ENCODE peak calls at places on chromosomes 16 and 17, in ten cellular contexts. K, M, A, W, R, D, L, N, T and P are unnamed samples.

GRCh38 chr16:53549970-53550406 is 47.0 kb upstream of the AKTIP start:
- DNase-seq in K (peak), M (peak), A (peak), W (peak), R (peak), D (peak), L (peak), N (peak), T (peak), P (peak)

GRCh38 chr16:79843631-79844043 is 243.1 kb upstream of the MAF start:
- DNase-seq in K (no peak), M (no peak), A (no peak), W (no peak), R (no peak), D (no peak), L (no peak), N (peak), T (no peak), P (no peak)

GRCh38 chr17:521561-522325 is 169.1 kb upstream of the RPH3AL start:
- DNase-seq in K (no peak), M (no peak), A (no peak), W (no peak), R (no peak), D (no peak), L (no peak), N (no peak), T (no peak), P (no peak)

GRCh38 chr16:68760671-68761275 is 23.7 kb downstream of the CDH1 start:
- DNase-seq in K (peak), M (peak), A (no peak), W (no peak), R (peak), D (no peak), L (peak), N (peak), T (no peak), P (peak)

GRCh38 chr17:58268326-58268725 is 12.4 kb downstream of the MPO start:
- DNase-seq in K (peak), M (no peak), A (no peak), W (no peak), R (no peak), D (no peak), L (no peak), N (no peak), T (no peak), P (no peak)

GRCh38 chr16:57540387-57540786 is 2.1 kb upstream of the ADGRG5 start:
- DNase-seq in K (no peak), M (no peak), A (no peak), W (no peak), R (no peak), D (no peak), L (no peak), N (no peak), T (no peak), P (no peak)

GRCh38 chr17:59890720-59891119 is 2.0 kb downstream of the TUBD1 start:
- DNase-seq in K (peak), M (peak), A (no peak), W (no peak), R (no peak), D (no peak), L (peak), N (peak), T (no peak), P (no peak)

GRCh38 chr17:58679263-58680037 is 12.4 kb downstream of the TEX14 start:
- DNase-seq in K (no peak), M (no peak), A (peak), W (no peak), R (no peak), D (no peak), L (peak), N (peak), T (no peak), P (no peak)

GRCh38 chr17:4632583-4632923 is 8.9 kb downstream of the ALOX15 start:
- DNase-seq in K (no peak), M (no peak), A (no peak), W (no peak), R (no peak), D (no peak), L (no peak), N (no peak), T (no peak), P (no peak)

GRCh38 chr16:23566724-23567123 is 9.2 kb downstream of the UBFD1 start:
- DNase-seq in K (no peak), M (no peak), A (no peak), W (no peak), R (no peak), D (no peak), L (no peak), N (no peak), T (no peak), P (no peak)

GRCh38 chr17:15651583-15652110 is 32.1 kb upstream of the FBXW10B start:
- DNase-seq in K (peak), M (peak), A (peak), W (peak), R (peak), D (peak), L (peak), N (peak), T (peak), P (no peak)

GRCh38 chr17:49640556-49640955 is 37.3 kb downstream of the SPOP start:
- DNase-seq in K (no peak), M (no peak), A (no peak), W (no peak), R (no peak), D (no peak), L (no peak), N (no peak), T (no peak), P (no peak)

GRCh38 chr16:51181495-51181795 is 30.4 kb upstream of the SALL1 start:
- DNase-seq in K (no peak), M (no peak), A (no peak), W (no peak), R (peak), D (no peak), L (peak), N (no peak), T (no peak), P (no peak)

GRCh38 chr16:17830651-17831050 is 359.9 kb upstream of the XYLT1 start:
- DNase-seq in K (no peak), M (no peak), A (no peak), W (no peak), R (no peak), D (no peak), L (no peak), N (no peak), T (no peak), P (no peak)

GRCh38 chr17:69358688-69359596 is 32.0 kb upstream of the ABCA5 start:
- DNase-seq in K (peak), M (no peak), A (no peak), W (peak), R (peak), D (peak), L (no peak), N (no peak), T (peak), P (peak)

GRCh38 chr17:43961954-43962353 is 8.2 kb upstream of the PYY start:
- DNase-seq in K (no peak), M (no peak), A (no peak), W (no peak), R (no peak), D (no peak), L (no peak), N (no peak), T (no peak), P (no peak)

GRCh38 chr17:74210191-74211140 is 2.9 kb upstream of the TTYH2 start:
- DNase-seq in K (peak), M (peak), A (peak), W (peak), R (peak), D (peak), L (peak), N (peak), T (peak), P (peak)

GRCh38 chr17:55356440-55357328 is 65.0 kb downstream of the MMD start:
- DNase-seq in K (peak), M (peak), A (peak), W (peak), R (peak), D (peak), L (peak), N (peak), T (peak), P (peak)
- H2AFZ ChIP-seq in K (no peak), M (no peak), A (no peak), W (peak), R (peak), D (no peak), L (no peak), N (no peak), T (no peak), P (no peak)

GRCh38 chr17:78735832-78736525 is 46.1 kb downstream of the CYTH1 start:
- DNase-seq in K (peak), M (peak), A (no peak), W (no peak), R (peak), D (peak), L (no peak), N (peak), T (no peak), P (peak)
- H2AFZ ChIP-seq in K (no peak), M (no peak), A (no peak), W (no peak), R (peak), D (peak), L (no peak), N (peak), T (no peak), P (no peak)

GRCh38 chr17:7852919-7853692 is 1.8 kb upstream of the TMEM88 start:
- DNase-seq in K (peak), M (no peak), A (no peak), W (no peak), R (no peak), D (no peak), L (no peak), N (no peak), T (no peak), P (no peak)
- H2AFZ ChIP-seq in K (no peak), M (no peak), A (no peak), W (no peak), R (no peak), D (no peak), L (no peak), N (peak), T (no peak), P (no peak)

DNA sequence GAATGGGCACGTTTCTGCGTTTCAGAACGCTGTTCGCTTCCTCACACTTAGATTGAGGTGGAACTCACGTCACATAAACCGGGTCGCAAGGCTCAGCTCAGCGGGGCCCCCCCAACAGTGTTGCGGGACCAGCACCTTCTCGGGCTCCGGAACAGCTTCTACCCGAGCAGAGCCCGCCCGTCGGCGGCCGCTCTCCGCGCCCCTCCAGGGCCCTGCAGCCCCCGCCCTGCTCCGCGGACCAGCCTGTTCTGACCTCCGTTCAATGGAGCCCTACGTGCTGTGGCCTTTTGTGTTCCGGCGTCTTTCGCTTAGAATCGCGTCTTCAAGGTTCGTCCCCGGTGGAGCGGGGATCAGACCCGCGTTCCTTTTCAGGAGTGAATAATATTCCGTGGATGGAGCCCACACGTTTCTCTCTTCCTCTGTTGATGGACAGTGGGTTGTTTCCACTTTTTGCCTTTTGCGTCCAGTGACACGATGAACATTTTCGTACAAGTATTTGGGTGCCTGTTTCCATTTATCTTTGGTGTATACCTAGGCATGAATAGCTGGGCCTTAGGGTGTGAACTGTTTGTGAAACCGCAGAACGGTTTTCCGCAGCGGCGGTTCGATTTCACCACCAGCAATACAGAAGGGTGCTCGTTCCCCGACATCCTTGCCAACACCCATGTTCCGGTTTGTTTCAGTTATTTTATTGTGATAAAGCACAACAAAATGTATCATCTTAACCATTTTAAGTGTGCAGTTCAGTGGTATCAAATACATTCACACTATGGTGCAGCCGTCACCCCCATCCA is 2.3 kb upstream of the SLC22A31 start:
- DNase-seq in K (no peak), M (no peak), A (no peak), W (no peak), R (no peak), D (no peak), L (no peak), N (no peak), T (no peak), P (no peak)
- H2AFZ ChIP-seq in K (no peak), M (peak), A (no peak), W (no peak), R (no peak), D (no peak), L (no peak), N (peak), T (peak), P (no peak)

GRCh38 chr17:80064696-80065095 is 28.3 kb downstream of the CCDC40 start:
- DNase-seq in K (no peak), M (no peak), A (no peak), W (no peak), R (no peak), D (no peak), L (no peak), N (no peak), T (no peak), P (no peak)
- H2AFZ ChIP-seq in K (no peak), M (no peak), A (no peak), W (no peak), R (no peak), D (no peak), L (peak), N (no peak), T (no peak), P (no peak)

DNA sequence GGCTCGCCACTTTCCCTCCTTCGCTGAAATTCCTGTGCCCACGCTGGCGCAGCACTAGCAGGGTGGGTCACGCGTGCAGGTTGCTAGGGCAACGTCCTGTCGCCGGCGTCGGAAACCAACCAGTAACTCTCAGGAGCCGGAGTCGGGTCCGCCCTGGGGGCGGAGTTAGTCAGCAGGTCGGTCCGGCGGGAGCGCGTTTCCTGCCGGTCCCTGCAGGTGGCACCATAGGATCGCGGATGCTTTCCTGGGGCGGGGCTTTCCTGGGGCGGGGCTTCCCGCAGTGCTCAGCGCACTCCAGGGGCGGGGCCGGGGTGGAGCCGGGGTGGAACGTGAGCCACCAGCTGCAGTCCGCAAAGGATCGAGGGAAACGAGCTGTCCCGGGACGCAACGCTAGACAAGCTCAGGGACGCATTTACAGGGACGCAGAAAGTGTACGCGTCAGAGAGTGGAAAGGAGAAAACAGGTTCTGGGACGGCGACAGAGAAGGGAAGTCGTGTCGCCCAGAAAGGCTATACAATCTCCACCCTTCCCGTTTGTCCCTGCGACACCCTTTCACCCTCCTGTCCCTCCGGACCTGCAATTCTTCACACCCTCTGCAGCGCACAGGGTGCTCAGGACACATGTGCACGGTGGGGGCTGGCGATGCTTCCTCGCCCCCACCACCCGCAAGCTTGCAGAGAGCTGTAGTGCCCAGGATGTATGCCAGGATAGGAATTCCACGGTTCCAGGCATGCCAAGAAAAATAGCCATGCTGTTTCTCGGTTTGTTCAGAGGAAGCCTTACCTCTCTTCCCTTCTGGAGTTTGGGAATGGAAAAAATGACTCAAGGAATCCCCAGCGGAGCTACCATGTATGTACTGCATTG is 12.3 kb downstream of the COPZ2 start:
- DNase-seq in K (peak), M (peak), A (peak), W (peak), R (peak), D (peak), L (peak), N (peak), T (peak), P (peak)
- H2AFZ ChIP-seq in K (peak), M (peak), A (peak), W (peak), R (peak), D (peak), L (peak), N (peak), T (peak), P (peak)

GRCh38 chr17:50844117-50844700 is 8.8 kb downstream of the WFIKKN2 start:
- DNase-seq in K (no peak), M (no peak), A (no peak), W (no peak), R (no peak), D (no peak), L (no peak), N (no peak), T (no peak), P (no peak)

GRCh38 chr17:50843150-50843905 is 7.9 kb downstream of the WFIKKN2 start:
- DNase-seq in K (no peak), M (no peak), A (no peak), W (no peak), R (no peak), D (no peak), L (no peak), N (no peak), T (no peak), P (no peak)

GRCh38 chr17:50848039-50848438 is 12.7 kb downstream of the WFIKKN2 start:
- DNase-seq in K (no peak), M (no peak), A (no peak), W (no peak), R (no peak), D (no peak), L (no peak), N (no peak), T (no peak), P (no peak)

GRCh38 chr17:50847566-50847965 is 12.2 kb downstream of the WFIKKN2 start:
- DNase-seq in K (no peak), M (no peak), A (no peak), W (no peak), R (no peak), D (no peak), L (no peak), N (no peak), T (no peak), P (no peak)

GRCh38 chr17:50845260-50846147 is 10.1 kb downstream of the WFIKKN2 start:
- DNase-seq in K (no peak), M (peak), A (no peak), W (no peak), R (no peak), D (no peak), L (peak), N (peak), T (no peak), P (no peak)
- H2AFZ ChIP-seq in K (peak), M (peak), A (peak), W (no peak), R (no peak), D (no peak), L (peak), N (peak), T (no peak), P (no peak)

DNA sequence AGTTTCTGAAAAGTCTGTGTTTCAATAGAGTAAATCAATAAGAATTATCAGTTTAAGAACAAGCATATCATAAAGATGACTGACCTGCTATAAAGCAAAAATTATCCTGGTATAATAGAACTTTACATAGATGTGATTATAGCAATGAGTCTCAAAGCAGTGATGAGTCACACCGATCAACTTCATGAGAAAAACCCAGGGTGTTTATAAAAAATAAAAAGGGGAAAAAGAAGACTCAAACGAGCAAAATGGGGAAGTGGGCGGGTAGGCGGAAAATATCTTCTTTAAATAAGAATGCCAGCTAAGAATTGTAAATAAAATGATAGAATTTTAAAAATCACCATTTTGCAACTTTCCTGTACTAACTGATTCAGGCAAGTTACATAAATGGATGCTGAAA is 46.8 kb downstream of the BRIP1 start:
- DNase-seq in K (no peak), M (peak), A (peak), W (peak), R (peak), D (no peak), L (peak), N (no peak), T (no peak), P (no peak)
- H2AFZ ChIP-seq in K (no peak), M (no peak), A (no peak), W (no peak), R (no peak), D (no peak), L (no peak), N (no peak), T (no peak), P (no peak)

DNA sequence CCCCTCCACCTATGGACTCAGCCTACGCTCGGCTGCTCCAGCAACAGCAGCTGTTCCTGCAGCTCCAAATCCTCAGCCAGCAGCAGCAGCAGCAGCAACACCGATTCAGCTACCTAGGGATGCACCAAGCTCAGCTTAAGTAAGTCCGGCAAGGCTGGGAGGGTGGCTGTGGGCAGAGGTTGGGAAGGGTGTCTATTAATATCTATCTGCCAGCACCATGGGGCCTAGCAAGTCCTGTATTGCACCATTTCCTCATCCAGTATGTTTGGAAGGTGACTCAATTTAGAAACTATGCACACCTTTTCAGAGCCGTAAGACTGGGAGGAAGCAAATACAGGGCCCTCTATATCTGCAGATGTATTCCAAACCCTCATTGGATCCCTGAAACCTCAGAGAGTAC is 45.0 kb upstream of the ARHGAP44 start:
- DNase-seq in K (no peak), M (peak), A (peak), W (no peak), R (no peak), D (no peak), L (peak), N (no peak), T (no peak), P (no peak)
- H2AFZ ChIP-seq in K (no peak), M (no peak), A (no peak), W (no peak), R (no peak), D (no peak), L (peak), N (no peak), T (no peak), P (no peak)